ENCODE peak calls at places on chromosome 14, in five cellular contexts. Y is stimulated activated naive CD4-positive, alpha-beta T cell; D is fibroblast of lung; G is H7; F is GM13976. M is an unnamed sample.

GRCh38 chr14:50064993-50065392 is 51.4 kb downstream of the VCPKMT start:
- DNase-seq in Y (peak; percentile 52), D (peak; percentile 52), G (no peak), F (peak; percentile 78), M (no peak)

GRCh38 chr14:52936437-52936836 is 14.4 kb downstream of the FERMT2 start:
- DNase-seq in Y (no peak), D (no peak), G (peak; percentile 13), F (no peak), M (no peak)

GRCh38 chr14:75609606-75610476 is 31.4 kb downstream of the FLVCR2 start:
- DNase-seq in Y (no peak), D (peak; percentile 52), G (no peak), F (no peak), M (no peak)

GRCh38 chr14:67457782-67458181 is 30.7 kb downstream of the TMEM229B start:
- DNase-seq in Y (no peak), D (no peak), G (peak; percentile 69), F (no peak), M (no peak)

GRCh38 chr14:78836777-78837176 is 666.6 kb downstream of the NRXN3 start:
- DNase-seq in Y (no peak), D (peak; percentile 46), G (peak; percentile 31), F (peak; percentile 23), M (peak; percentile 25)

GRCh38 chr14:75295061-75295461 is 16.4 kb downstream of the FOS start:
- DNase-seq in Y (no peak), D (peak; percentile 84), G (peak; percentile 80), F (peak; percentile 41), M (peak; percentile 75)

GRCh38 chr14:76958975-76959710 is 69.4 kb downstream of the IRF2BPL start:
- DNase-seq in Y (no peak), D (peak; percentile 49), G (no peak), F (peak; percentile 67), M (no peak)

GRCh38 chr14:68397371-68397779 is 395.5 kb downstream of the ZFP36L1 start:
- DNase-seq in Y (no peak), D (no peak), G (no peak), F (no peak), M (no peak)

GRCh38 chr14:41297961-41298690 is 308.6 kb upstream of the LRFN5 start:
- DNase-seq in Y (no peak), D (no peak), G (no peak), F (no peak), M (no peak)

GRCh38 chr14:21703357-21704339 is 30.0 kb upstream of the OR4E1 start:
- DNase-seq in Y (no peak), D (no peak), G (no peak), F (no peak), M (no peak)

GRCh38 chr14:104684449-104684821 is 5.0 kb upstream of the INF2 start:
- DNase-seq in Y (no peak), D (no peak), G (no peak), F (no peak), M (no peak)

GRCh38 chr14:105918496-105919262 is 392.3 kb downstream of the TMEM121 start:
- DNase-seq in Y (no peak), D (no peak), G (no peak), F (no peak), M (no peak)

GRCh38 chr14:93160353-93160801 is 24.3 kb downstream of the MOAP1 start:
- DNase-seq in Y (no peak), D (no peak), G (peak; percentile 66), F (peak; percentile 46), M (peak; percentile 35)

M was measured in AG08395.